ENCODE peak calls at places on chromosomes 2 and 18, in seven cellular contexts. Y is lower lobe of right lung; S is body of pancreas; F is cardiac muscle cell; J is heart right ventricle; M is PC-3; H is CD8-positive, alpha-beta T cell. I is an unnamed sample. For H3K4me1, the result is how much of the 10 kb centered on the place peaks cover.

GRCh38 chr18:24326211-24326610 is 71.4 kb downstream of the OSBPL1A start:
- DNase-seq in H (no peak), F (no peak), S (no peak), J (no peak), M (no peak), Y (no peak), I (no peak)

GRCh38 chr2:240387669-240388358 is 47.6 kb upstream of the GPC1 start:
- DNase-seq in J (peak), H (no peak), M (peak), S (peak), F (peak), Y (peak), I (no peak)

GRCh38 chr18:28185121-28185520 is 8.2 kb upstream of the CDH2 start:
- DNase-seq in J (no peak), H (no peak), F (no peak), Y (no peak), M (no peak), S (no peak), I (no peak)

GRCh38 chr2:205198130-205198505 is 484.2 kb upstream of the NRP2 start:
- DNase-seq in Y (no peak), H (no peak), J (no peak), M (peak), F (peak), S (no peak), I (no peak)

GRCh38 chr2:172693037-172693436 is 42.6 kb upstream of the RAPGEF4 start:
- DNase-seq in S (no peak), H (no peak), F (peak), M (peak), J (peak), Y (no peak), I (peak)

GRCh38 chr2:111678651-111679050 is 205.3 kb downstream of the ANAPC1 start:
- DNase-seq in M (peak), F (no peak), J (no peak), Y (no peak), H (no peak), S (no peak), I (no peak)

GRCh38 chr2:229488232-229488631 is 217.1 kb upstream of the PID1 start:
- DNase-seq in F (no peak), S (no peak), J (no peak), H (no peak), Y (no peak), M (no peak), I (no peak)

GRCh38 chr2:124805060-124805459 is 780.0 kb downstream of the CNTNAP5 start:
- DNase-seq in Y (no peak), H (no peak), M (no peak), F (no peak), J (no peak), S (no peak), I (no peak)

GRCh38 chr18:32351014-32351413 is 119.7 kb downstream of the GAREM1 start:
- DNase-seq in H (no peak), J (no peak), M (no peak), F (peak), Y (no peak), S (no peak), I (no peak)

GRCh38 chr2:230868151-230868946 is 3.6 kb downstream of the ITM2C start:
- DNase-seq in J (no peak), M (no peak), F (peak), Y (no peak), S (no peak), H (no peak), I (peak)

GRCh38 chr2:171574149-171574795 is 52.0 kb downstream of the CYBRD1 start:
- DNase-seq in Y (peak), M (peak), F (peak), S (peak), J (peak), H (peak), I (no peak)

GRCh38 chr2:221235941-221236340 is 336.2 kb downstream of the EPHA4 start:
- DNase-seq in J (no peak), F (no peak), M (no peak), Y (no peak), S (no peak), H (no peak), I (no peak)

GRCh38 chr2:24018241-24018640 is 8.4 kb downstream of the MFSD2B start:
- DNase-seq in J (no peak), S (no peak), H (no peak), M (no peak), Y (no peak), F (no peak), I (no peak)

GRCh38 chr2:145283131-145283530 is 763.2 kb upstream of the ZEB2 start:
- DNase-seq in J (no peak), M (no peak), H (no peak), Y (no peak), F (no peak), S (no peak), I (no peak)

GRCh38 chr2:190717306-190717705 is 68.4 kb downstream of the NAB1 start:
- DNase-seq in S (no peak), Y (no peak), F (no peak), M (no peak), J (no peak), H (no peak), I (no peak)

GRCh38 chr2:190720691-190721090 is 71.8 kb downstream of the NAB1 start:
- DNase-seq in F (no peak), J (no peak), Y (no peak), H (no peak), M (no peak), S (no peak), I (no peak)

GRCh38 chr2:190717764-190718651 is 69.1 kb downstream of the NAB1 start:
- DNase-seq in F (no peak), H (no peak), Y (no peak), S (no peak), M (peak), J (no peak), I (no peak)

GRCh38 chr2:190720276-190720675 is 71.4 kb downstream of the NAB1 start:
- DNase-seq in M (no peak), Y (no peak), H (no peak), J (no peak), S (no peak), F (no peak), I (no peak)

GRCh38 chr2:190718652-190719526 is 70.0 kb downstream of the NAB1 start:
- DNase-seq in M (peak), H (no peak), Y (no peak), S (peak), F (peak), J (no peak), I (no peak)
- H3K4me1 ChIP-seq in M (half or more), H (under half), Y (under half), S (under half), F (under half), J (under half), I (under half)

DNA sequence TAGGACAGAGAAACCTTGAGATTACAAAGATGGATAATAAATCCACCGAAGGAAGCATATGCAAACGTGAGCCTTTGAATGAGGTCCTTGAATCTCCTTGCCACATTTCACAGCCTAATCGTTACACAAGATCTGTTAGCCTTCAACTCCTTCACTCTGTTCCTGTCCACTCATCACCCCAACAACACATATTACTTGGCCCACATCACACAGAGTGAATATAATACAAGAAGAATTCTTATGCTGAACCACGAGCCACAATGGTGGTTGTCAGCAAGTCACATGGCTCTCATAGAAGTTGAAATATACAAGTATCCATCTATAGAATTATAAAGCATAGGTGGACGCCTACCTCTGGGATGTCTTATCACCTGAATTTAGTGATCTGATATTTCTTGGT is 12.6 kb downstream of the ZBTB7C start:
- DNase-seq in H (no peak), J (no peak), F (no peak), S (no peak), M (no peak), Y (no peak), I (no peak)
- H3K27ac ChIP-seq in H (no peak), J (no peak), F (no peak), S (no peak), M (no peak), Y (no peak), I (no peak)

DNA sequence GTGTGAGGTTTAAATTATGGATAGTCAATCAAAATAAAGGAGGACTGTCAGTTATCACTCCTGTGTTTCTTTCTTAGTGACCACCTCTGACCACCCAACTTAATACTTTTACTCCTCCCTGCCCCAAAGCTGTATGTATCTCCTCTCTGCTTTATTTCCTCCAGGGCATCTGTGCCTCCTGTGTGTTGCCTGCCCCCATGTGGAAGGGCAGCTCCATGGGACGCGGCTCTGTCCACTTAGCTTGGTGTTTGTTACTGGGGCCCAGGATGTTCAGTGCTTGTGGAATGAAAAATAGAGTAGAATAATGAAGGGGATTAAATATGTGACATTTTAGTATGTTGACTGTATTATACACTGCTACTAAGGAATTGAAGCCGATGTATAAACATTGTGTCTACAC is 9.8 kb downstream of the ACP1 start:
- DNase-seq in J (no peak), Y (no peak), S (no peak), H (no peak), M (no peak), F (no peak), I (no peak)
- TF ChIP-seq CTCF in J (no peak), Y (no peak), S (peak), H (no peak), M (peak), F (no peak), I (no peak)

GRCh38 chr2:8540552-8541055 is 141.3 kb upstream of the ID2 start:
- DNase-seq in J (no peak), S (no peak), Y (no peak), F (no peak), M (no peak), H (no peak), I (no peak)
- H3K4me1 ChIP-seq in J (half or more), S (under half), Y (half or more), F (half or more), M (under half), H (under half), I (under half)

GRCh38 chr2:207469380-207469779 is 60.4 kb upstream of the CREB1 start:
- DNase-seq in H (no peak), M (no peak), F (no peak), Y (no peak), S (no peak), J (no peak), I (no peak)
- H3K27ac ChIP-seq in H (no peak), M (no peak), F (no peak), Y (no peak), S (no peak), J (no peak), I (no peak)

GRCh38 chr2:182611009-182611408 is 105.0 kb upstream of the DNAJC10 start:
- DNase-seq in J (no peak), F (no peak), M (no peak), Y (no peak), H (no peak), S (no peak), I (no peak)
- TF ChIP-seq CTCF in J (no peak), F (no peak), M (no peak), Y (no peak), H (no peak), S (no peak), I (no peak)

GRCh38 chr18:23225518-23225917 is 90.2 kb downstream of the CABLES1 start:
- DNase-seq in J (no peak), H (no peak), S (no peak), Y (no peak), M (peak), F (peak), I (no peak)

GRCh38 chr18:23227729-23228075 is 92.4 kb downstream of the CABLES1 start:
- DNase-seq in Y (no peak), J (no peak), H (no peak), F (no peak), M (no peak), S (no peak), I (no peak)

GRCh38 chr18:23226386-23226785 is 91.1 kb downstream of the CABLES1 start:
- DNase-seq in J (no peak), S (no peak), Y (no peak), M (no peak), H (no peak), F (peak), I (no peak)

GRCh38 chr18:23228102-23229051 is 93.1 kb downstream of the CABLES1 start:
- DNase-seq in H (no peak), J (no peak), F (no peak), S (no peak), M (peak), Y (no peak), I (no peak)

DNA sequence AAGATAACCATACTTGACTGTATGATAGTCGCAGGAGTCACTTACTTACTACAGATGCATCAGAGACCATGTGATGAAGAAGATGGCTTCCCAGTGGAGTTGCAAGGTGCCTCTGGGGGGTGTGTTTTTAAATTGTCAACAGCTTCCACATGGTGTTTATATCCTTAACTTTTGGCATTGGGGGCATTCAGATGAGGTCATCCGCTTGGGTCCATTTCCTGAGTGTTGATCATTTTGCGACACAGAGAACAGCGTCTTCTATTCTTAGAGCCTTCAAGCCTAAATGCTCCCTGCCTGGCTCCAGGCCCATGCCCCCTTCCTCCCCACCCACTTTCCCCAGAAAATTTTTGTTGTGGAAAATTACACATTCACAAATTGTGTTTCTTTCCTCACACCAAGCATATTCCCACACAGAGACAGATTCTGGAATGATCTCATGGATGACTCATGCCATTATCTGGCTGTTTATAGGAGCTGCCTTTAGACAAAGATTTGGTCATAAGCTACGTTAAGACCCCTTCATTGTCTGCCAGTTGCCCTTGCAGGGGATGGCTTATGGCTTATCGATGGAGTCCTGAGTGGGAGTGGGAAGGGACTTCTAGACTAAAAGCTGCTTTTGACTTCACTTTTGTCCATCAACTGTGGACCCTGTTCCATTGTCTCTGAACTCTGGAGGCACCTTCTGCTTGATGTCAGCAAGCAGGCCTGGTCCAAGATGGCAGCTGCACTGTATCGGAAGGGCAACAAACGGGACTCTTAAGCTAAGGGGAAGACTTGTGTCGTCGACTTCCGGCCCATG is 91.8 kb downstream of the CABLES1 start:
- DNase-seq in S (no peak), Y (no peak), M (peak), H (no peak), J (peak), F (peak), I (peak)
- H3K4me1 ChIP-seq in S (under half), Y (half or more), M (half or more), H (under half), J (half or more), F (under half), I (half or more)

GRCh38 chr2:220076734-220077133 is 449.3 kb downstream of the SLC4A3 start:
- DNase-seq in Y (no peak), J (no peak), F (peak), H (no peak), M (peak), S (no peak), I (peak)
- H3K27ac ChIP-seq in Y (no peak), J (peak), F (no peak), H (no peak), M (no peak), S (no peak), I (peak)

GRCh38 chr2:195486520-195486919 is 170.5 kb upstream of the SLC39A10 start:
- DNase-seq in S (no peak), H (no peak), F (no peak), Y (no peak), M (no peak), J (no peak), I (no peak)

GRCh38 chr2:195480121-195480520 is 176.9 kb upstream of the SLC39A10 start:
- DNase-seq in S (no peak), J (no peak), F (no peak), M (no peak), H (no peak), Y (no peak), I (no peak)

GRCh38 chr2:195479407-195479806 is 177.6 kb upstream of the SLC39A10 start:
- DNase-seq in M (no peak), F (no peak), H (no peak), S (no peak), Y (no peak), J (no peak), I (no peak)

GRCh38 chr2:195477996-195478382 is 179.0 kb upstream of the SLC39A10 start:
- DNase-seq in Y (no peak), F (peak), S (no peak), M (no peak), J (no peak), H (no peak), I (no peak)

GRCh38 chr2:195482050-195482449 is 175.0 kb upstream of the SLC39A10 start:
- DNase-seq in Y (no peak), M (no peak), S (no peak), J (no peak), H (no peak), F (no peak), I (no peak)
- TF ChIP-seq CTCF in Y (no peak), M (no peak), S (no peak), J (no peak), H (no peak), F (no peak), I (no peak)

GRCh38 chr18:12765586-12765985 is 62.7 kb downstream of the PSMG2 start:
- DNase-seq in S (no peak), Y (no peak), J (no peak), F (no peak), H (no peak), M (no peak), I (no peak)

GRCh38 chr18:12766986-12767433 is 64.2 kb downstream of the PSMG2 start:
- DNase-seq in H (no peak), J (no peak), F (no peak), S (no peak), M (no peak), Y (no peak), I (no peak)

GRCh38 chr18:12769136-12769535 is 66.3 kb downstream of the PSMG2 start:
- DNase-seq in J (no peak), F (no peak), M (no peak), H (no peak), S (no peak), Y (no peak), I (no peak)

GRCh38 chr18:12768622-12769021 is 65.8 kb downstream of the PSMG2 start:
- DNase-seq in H (no peak), S (no peak), J (no peak), Y (no peak), M (peak), F (peak), I (no peak)

GRCh38 chr18:12767580-12768155 is 64.8 kb downstream of the PSMG2 start:
- DNase-seq in H (no peak), J (no peak), Y (no peak), M (no peak), S (no peak), F (no peak), I (no peak)
- H3K4me1 ChIP-seq in H (under half), J (under half), Y (under half), M (under half), S (under half), F (under half), I (under half)